ENCODE peak calls at places on chromosomes 6 and 20, in seven cellular contexts. One of them, this sample, is unnamed.
A peak's percentile ranks its signal among the peaks of the same experiment; 100 is the strongest.

GRCh38 chr20:10539818-10540553 is 104.9 kb downstream of the SLX4IP start:
- DNase-seq in PC-3: no peak
- DNase-seq in A549: no peak
- DNase-seq in NCI-H774: no peak
- DNase-seq in NCI-H345: no peak
- DNase-seq in iris pigment epithelial cell: no peak
- DNase-seq in DMS79: no peak
- DNase-seq in this sample: no peak

GRCh38 chr6:145453376-145453775 is 281.9 kb downstream of the EPM2A start:
- DNase-seq in PC-3: no peak
- DNase-seq in iris pigment epithelial cell: peak; percentile 3
- DNase-seq in DMS79: no peak
- DNase-seq in A549: no peak
- DNase-seq in NCI-H774: no peak
- DNase-seq in NCI-H345: no peak
- DNase-seq in this sample: peak; percentile 17

GRCh38 chr6:121349596-121349995 is 15.3 kb upstream of the TBC1D32 start:
- DNase-seq in NCI-H774: no peak
- DNase-seq in DMS79: no peak
- DNase-seq in iris pigment epithelial cell: no peak
- DNase-seq in A549: no peak
- DNase-seq in PC-3: no peak
- DNase-seq in NCI-H345: no peak
- DNase-seq in this sample: no peak

GRCh38 chr6:35050291-35050987 is 90.7 kb downstream of the TCP11 start:
- DNase-seq in A549: no peak
- DNase-seq in NCI-H774: no peak
- DNase-seq in NCI-H345: no peak
- DNase-seq in DMS79: peak; percentile 78
- DNase-seq in iris pigment epithelial cell: no peak
- DNase-seq in PC-3: no peak
- DNase-seq in this sample: no peak

GRCh38 chr20:60255866-60256265 is 297.6 kb downstream of the CDH26 start:
- DNase-seq in NCI-H774: no peak
- DNase-seq in iris pigment epithelial cell: no peak
- DNase-seq in DMS79: peak; percentile 57
- DNase-seq in PC-3: no peak
- DNase-seq in A549: no peak
- DNase-seq in NCI-H345: no peak
- DNase-seq in this sample: no peak

GRCh38 chr6:133740784-133741183 is 148.1 kb upstream of the TCF21 start:
- DNase-seq in PC-3: no peak
- DNase-seq in DMS79: no peak
- DNase-seq in NCI-H774: no peak
- DNase-seq in iris pigment epithelial cell: no peak
- DNase-seq in A549: no peak
- DNase-seq in NCI-H345: no peak
- DNase-seq in this sample: no peak

GRCh38 chr6:154402081-154402780 is 45.6 kb upstream of the IPCEF1 start:
- DNase-seq in NCI-H345: no peak
- DNase-seq in iris pigment epithelial cell: no peak
- DNase-seq in NCI-H774: no peak
- DNase-seq in A549: no peak
- DNase-seq in PC-3: peak; percentile 30
- DNase-seq in DMS79: no peak
- DNase-seq in this sample: peak; percentile 90

GRCh38 chr20:2005831-2006426 is 12.1 kb upstream of the PDYN start:
- DNase-seq in DMS79: no peak
- DNase-seq in A549: no peak
- DNase-seq in NCI-H345: peak; percentile 14
- DNase-seq in iris pigment epithelial cell: peak; percentile 55
- DNase-seq in PC-3: peak; percentile 81
- DNase-seq in NCI-H774: no peak
- DNase-seq in this sample: peak; percentile 77

GRCh38 chr6:125285353-125285752 is 16.4 kb downstream of the HDDC2 start:
- DNase-seq in DMS79: no peak
- DNase-seq in NCI-H345: no peak
- DNase-seq in PC-3: no peak
- DNase-seq in A549: no peak
- DNase-seq in iris pigment epithelial cell: no peak
- DNase-seq in NCI-H774: no peak
- DNase-seq in this sample: no peak

GRCh38 chr6:145924600-145924999 is 39.6 kb downstream of the SHPRH start:
- DNase-seq in A549: no peak
- DNase-seq in DMS79: no peak
- DNase-seq in NCI-H774: no peak
- DNase-seq in iris pigment epithelial cell: no peak
- DNase-seq in NCI-H345: no peak
- DNase-seq in PC-3: no peak
- DNase-seq in this sample: no peak

GRCh38 chr6:16190214-16190613 is 48.2 kb upstream of the GMPR start:
- DNase-seq in PC-3: no peak
- DNase-seq in iris pigment epithelial cell: no peak
- DNase-seq in A549: no peak
- DNase-seq in NCI-H774: peak; percentile 24
- DNase-seq in DMS79: no peak
- DNase-seq in NCI-H345: no peak
- DNase-seq in this sample: no peak